ENCODE peak calls at places on chromosomes 1 and 21, in four cellular contexts. B is SK-N-SH, X is A549, F is endothelial cell of umbilical vein. Z is an unnamed sample.

GRCh38 chr21:45556645-45557601 is 14.7 kb upstream of the SLC19A1 start:
- DNase-seq in X (no peak), F (no peak), B (peak), Z (no peak)

GRCh38 chr1:2091611-2092604 is 41.7 kb downstream of the PRKCZ start:
- DNase-seq in B (no peak), F (peak), X (peak), Z (peak)

GRCh38 chr1:145845144-145845513 is 301 bp upstream of the NUDT17 start:
- DNase-seq in B (no peak), X (no peak), F (no peak), Z (no peak)

GRCh38 chr1:226195144-226195543 is 8.6 kb upstream of the ACBD3 start:
- DNase-seq in B (peak), X (no peak), F (no peak), Z (no peak)

GRCh38 chr1:224427346-224427745 is 7.3 kb downstream of the WDR26 start:
- DNase-seq in F (peak), X (no peak), B (no peak), Z (no peak)

GRCh38 chr1:11058595-11059165 is 1.1 kb downstream of the SRM start:
- DNase-seq in B (peak), F (no peak), X (no peak), Z (no peak)

GRCh38 chr1:147840909-147841308 is 61.7 kb upstream of the GJA8 start:
- DNase-seq in F (peak), B (no peak), X (peak), Z (no peak)

GRCh38 chr1:59879556-59879955 is 47.0 kb downstream of the CYP2J2 start:
- DNase-seq in F (peak), X (peak), B (peak), Z (peak)

GRCh38 chr1:203289281-203289981 is 15.9 kb upstream of the BTG2 start:
- DNase-seq in X (no peak), B (no peak), F (no peak), Z (no peak)

GRCh38 chr1:223140551-223140950 is 2.5 kb downstream of the TLR5 start:
- DNase-seq in F (no peak), B (no peak), X (no peak), Z (no peak)
- TF ChIP-seq MAX in F (no peak), B (no peak), X (no peak), Z (no peak)

GRCh38 chr1:15584489-15585363 is at the start of gene AGMAT:
- DNase-seq in B (peak), X (peak), F (peak), Z (peak)
- TF ChIP-seq MAX in B (peak), X (peak), F (no peak), Z (peak)

GRCh38 chr1:111499026-111499790 is 4.2 kb downstream of the ADORA3 start:
- DNase-seq in B (no peak), X (no peak), F (no peak), Z (no peak)
- TF ChIP-seq MAX in B (no peak), X (no peak), F (no peak), Z (no peak)

GRCh38 chr1:48687271-48688045 is 89.2 kb downstream of the BEND5 start:
- DNase-seq in X (no peak), B (no peak), F (no peak), Z (no peak)
- TF ChIP-seq MAX in X (no peak), B (no peak), F (no peak), Z (no peak)

GRCh38 chr1:162020145-162020544 is 3.5 kb downstream of the OLFML2B start:
- DNase-seq in F (no peak), X (no peak), B (no peak), Z (no peak)
- TF ChIP-seq MAX in F (no peak), X (no peak), B (no peak), Z (no peak)

GRCh38 chr21:33531007-33531406 is 10.9 kb downstream of the GART start:
- DNase-seq in F (no peak), X (no peak), B (no peak), Z (no peak)
- TF ChIP-seq MAX in F (no peak), X (no peak), B (no peak), Z (no peak)

GRCh38 chr21:23131177-23131576 is 2133.0 kb downstream of the NCAM2 start:
- DNase-seq in F (peak), X (no peak), B (no peak), Z (peak)
- TF ChIP-seq MAX in F (no peak), X (no peak), B (no peak), Z (no peak)

GRCh38 chr1:28789412-28789811 is 22.6 kb upstream of the OPRD1 start:
- DNase-seq in X (no peak), B (no peak), F (no peak), Z (no peak)

GRCh38 chr1:28790384-28791035 is 21.5 kb upstream of the OPRD1 start:
- DNase-seq in B (no peak), F (no peak), X (no peak), Z (no peak)

GRCh38 chr1:28789816-28790215 is 22.2 kb upstream of the OPRD1 start:
- DNase-seq in F (no peak), X (no peak), B (no peak), Z (no peak)

GRCh38 chr1:28796321-28797213 is 15.4 kb upstream of the OPRD1 start:
- DNase-seq in F (no peak), B (no peak), X (no peak), Z (peak)

DNA sequence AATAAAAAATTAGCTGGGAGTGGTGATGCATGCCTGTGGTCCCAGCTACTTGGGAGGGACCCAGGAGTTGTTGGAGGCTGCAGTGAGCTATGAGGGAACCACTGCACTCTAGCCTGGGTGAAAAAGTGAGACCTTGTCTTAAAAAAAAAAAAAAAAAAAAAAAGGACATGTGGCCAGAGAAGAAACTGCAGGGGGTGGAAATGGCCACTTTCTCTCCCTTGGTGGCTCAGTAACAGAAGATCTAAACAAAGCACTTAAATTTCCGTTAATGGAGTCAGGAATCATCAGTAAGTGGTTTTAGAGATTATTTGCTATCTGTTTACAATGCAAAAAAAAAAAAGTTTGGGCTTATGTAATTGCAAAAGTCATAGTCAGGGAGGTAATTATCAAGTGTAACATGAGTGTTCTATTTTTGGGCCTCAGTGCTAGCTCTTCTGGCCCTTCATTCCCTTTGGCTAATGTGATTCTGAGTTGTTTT is 19.3 kb upstream of the OPRD1 start:
- DNase-seq in F (no peak), B (no peak), X (no peak), Z (no peak)
- TF ChIP-seq MAX in F (no peak), B (no peak), X (no peak), Z (no peak)

GRCh38 chr1:12486401-12487005 is 131.5 kb downstream of the DHRS3 start:
- DNase-seq in X (peak), F (no peak), B (no peak), Z (no peak)
- TF ChIP-seq MAX in X (no peak), F (no peak), B (no peak), Z (no peak)

GRCh38 chr1:46254668-46255067 is 7.1 kb downstream of the RAD54L start:
- DNase-seq in X (no peak), F (no peak), B (no peak), Z (no peak)

GRCh38 chr1:46262508-46262907 is 14.9 kb downstream of the RAD54L start:
- DNase-seq in B (no peak), F (no peak), X (no peak), Z (no peak)

DNA sequence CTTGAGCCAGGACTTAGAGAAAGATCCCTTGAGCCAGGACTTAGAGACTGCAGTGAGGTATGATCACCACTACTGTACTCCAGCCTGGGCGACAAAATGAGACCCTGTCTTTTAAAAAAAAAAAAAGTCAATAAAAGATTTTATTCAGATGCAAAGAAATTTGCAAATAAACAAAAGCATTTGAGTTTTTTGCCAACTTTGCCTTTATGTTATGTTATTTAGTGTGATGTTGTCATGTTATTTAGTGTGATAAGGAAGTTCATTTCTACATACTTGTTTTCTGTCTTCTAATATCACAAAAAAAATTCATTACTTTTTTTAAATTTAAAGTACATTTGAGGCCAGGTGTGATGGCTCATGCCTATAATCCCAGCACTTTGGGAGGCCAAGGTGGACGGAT is 9.0 kb downstream of the RAD54L start:
- DNase-seq in X (no peak), F (no peak), B (no peak), Z (no peak)
- TF ChIP-seq MAX in X (no peak), F (no peak), B (no peak), Z (no peak)

Z was measured in WTC11.